ENCODE peak calls at places on chromosomes 4 and X, in ten cellular contexts. Q, E, L, P, C, O, B, K, T and Z are unnamed samples.

GRCh38 chr4:20764353-20764752 is 64.1 kb downstream of the PACRGL start:
- DNase-seq in Q (no peak), B (no peak), O (no peak), E (no peak), P (no peak), K (no peak), T (no peak), L (no peak), C (no peak), Z (no peak)

GRCh38 chrX:134158821-134159512 is 78.0 kb upstream of the CCDC160 start:
- DNase-seq in O (no peak), B (no peak), L (no peak), K (no peak), C (no peak), E (no peak), P (no peak), Q (no peak), T (no peak), Z (no peak)

GRCh38 chr4:144748814-144749555 is 103.0 kb downstream of the HHIP start:
- DNase-seq in L (no peak), Q (no peak), B (no peak), P (no peak), C (no peak), E (no peak), O (no peak), T (no peak), K (no peak), Z (no peak)

GRCh38 chrX:74295102-74295501 is 8.9 kb upstream of the ZCCHC13 start:
- DNase-seq in C (no peak), Q (no peak), T (no peak), B (no peak), L (no peak), K (no peak), E (no peak), O (no peak), P (no peak), Z (no peak)

GRCh38 chr4:40458109-40458508 is 123.0 kb downstream of the CHRNA9 start:
- DNase-seq in B (no peak), Q (no peak), E (no peak), O (no peak), T (no peak), K (no peak), C (no peak), P (no peak), L (no peak), Z (no peak)

GRCh38 chr4:17494258-17494657 is 17.6 kb downstream of the QDPR start:
- DNase-seq in K (no peak), C (no peak), B (no peak), T (no peak), P (no peak), O (no peak), L (peak; percentile 46), Q (no peak), E (no peak), Z (peak; percentile 52)

GRCh38 chr4:184815046-184815877 is 10.5 kb downstream of the ACSL1 start:
- DNase-seq in C (peak; percentile 83), K (peak; percentile 92), B (peak; percentile 84), E (peak; percentile 92), Q (no peak), T (no peak), P (peak; percentile 80), O (peak; percentile 78), L (peak; percentile 39), Z (no peak)

GRCh38 chrX:123731258-123731986 is 1.4 kb downstream of the THOC2 start:
- DNase-seq in L (peak; percentile 47), K (peak; percentile 50), T (peak; percentile 18), B (no peak), O (no peak), Q (no peak), C (no peak), E (no peak), P (no peak), Z (no peak)

GRCh38 chrX:131985526-131986049 is 37.5 kb upstream of the STK26 start:
- DNase-seq in B (no peak), Q (no peak), K (no peak), C (no peak), T (peak; percentile 36), E (no peak), O (no peak), P (no peak), L (no peak), Z (no peak)

DNA sequence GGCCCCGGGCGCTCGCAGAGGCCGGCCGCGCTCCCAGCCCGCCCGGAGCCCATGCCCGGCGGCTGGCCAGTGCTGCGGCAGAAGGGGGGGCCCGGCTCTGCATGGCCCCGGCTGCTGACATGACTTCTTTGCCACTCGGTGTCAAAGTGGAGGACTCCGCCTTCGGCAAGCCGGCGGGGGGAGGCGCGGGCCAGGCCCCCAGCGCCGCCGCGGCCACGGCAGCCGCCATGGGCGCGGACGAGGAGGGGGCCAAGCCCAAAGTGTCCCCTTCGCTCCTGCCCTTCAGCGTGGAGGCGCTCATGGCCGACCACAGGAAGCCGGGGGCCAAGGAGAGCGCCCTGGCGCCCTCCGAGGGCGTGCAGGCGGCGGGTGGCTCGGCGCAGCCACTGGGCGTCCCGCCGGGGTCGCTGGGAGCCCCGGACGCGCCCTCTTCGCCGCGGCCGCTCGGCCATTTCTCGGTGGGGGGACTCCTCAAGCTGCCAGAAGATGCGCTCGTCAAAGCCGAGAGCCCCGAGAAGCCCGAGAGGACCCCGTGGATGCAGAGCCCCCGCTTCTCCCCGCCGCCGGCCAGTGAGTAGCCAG is 425 bp downstream of the MSX1 start:
- DNase-seq in L (peak; percentile 13), K (no peak), Q (no peak), P (no peak), B (no peak), T (peak; percentile 21), O (no peak), E (no peak), C (no peak), Z (no peak)
- H3K27ac ChIP-seq in L (no peak overlapping the region), K (peak overlapping the region; percentile 36), Q (no peak overlapping the region), P (peak overlapping the region; percentile 85), B (peak overlapping the region; percentile 81), T (no peak overlapping the region), O (peak overlapping the region; percentile 15), E (no peak overlapping the region), C (peak overlapping the region; percentile 71), Z (no peak overlapping the region)

GRCh38 chr4:101175896-101176676 is 171.2 kb downstream of the PPP3CA start:
- DNase-seq in Q (no peak), O (peak; percentile 53), T (peak; percentile 58), K (peak; percentile 36), C (no peak), E (no peak), B (no peak), L (peak; percentile 68), P (no peak), Z (no peak)
- TF ChIP-seq POLR2AphosphoS5 in Q (no peak), O (peak; percentile 60), T (no peak), K (no peak), C (no peak), E (peak; percentile 49), B (no peak), L (no peak), P (peak; percentile 21), Z (no peak)

GRCh38 chr4:153000068-153000420 is 63.9 kb downstream of the FHDC1 start:
- DNase-seq in K (no peak), B (no peak), E (no peak), P (no peak), L (no peak), O (no peak), C (no peak), Q (no peak), T (no peak), Z (no peak)

GRCh38 chr4:152997771-152998487 is 61.8 kb downstream of the FHDC1 start:
- DNase-seq in O (no peak), T (no peak), C (peak; percentile 91), K (peak; percentile 57), Q (no peak), L (no peak), B (peak; percentile 55), P (no peak), E (no peak), Z (no peak)

GRCh38 chr4:152998861-152999260 is 62.7 kb downstream of the FHDC1 start:
- DNase-seq in C (no peak), L (no peak), Q (no peak), P (no peak), E (no peak), T (no peak), K (no peak), O (no peak), B (peak; percentile 66), Z (no peak)

GRCh38 chr4:153001626-153002025 is 65.5 kb downstream of the FHDC1 start:
- DNase-seq in P (no peak), Q (no peak), K (no peak), O (no peak), C (no peak), B (peak; percentile 62), T (no peak), L (no peak), E (no peak), Z (no peak)

GRCh38 chr4:152999376-153000067 is 63.4 kb downstream of the FHDC1 start:
- DNase-seq in K (no peak), L (no peak), T (no peak), Q (no peak), P (no peak), E (no peak), B (no peak), O (peak; percentile 59), C (no peak), Z (no peak)
- H3K27ac ChIP-seq in K (no peak overlapping the region), L (no peak overlapping the region), T (no peak overlapping the region), Q (no peak overlapping the region), P (no peak overlapping the region), E (no peak overlapping the region), B (peak overlapping the region; percentile 48), O (no peak overlapping the region), C (no peak overlapping the region), Z (no peak overlapping the region)

GRCh38 chr4:189832528-189832927 is 108.1 kb upstream of the FRG1 start:
- DNase-seq in Q (no peak), P (no peak), O (no peak), E (no peak), B (no peak), T (no peak), L (no peak), C (no peak), K (no peak), Z (no peak)

GRCh38 chr4:189838821-189839497 is 101.7 kb upstream of the FRG1 start:
- DNase-seq in L (no peak), E (no peak), O (no peak), B (no peak), T (no peak), C (no peak), K (no peak), Q (no peak), P (no peak), Z (no peak)

GRCh38 chr4:189835505-189835904 is 105.2 kb upstream of the FRG1 start:
- DNase-seq in B (no peak), K (no peak), P (no peak), T (no peak), C (no peak), L (peak; percentile 40), E (no peak), O (no peak), Q (no peak), Z (no peak)

GRCh38 chr4:189837462-189837861 is 103.2 kb upstream of the FRG1 start:
- DNase-seq in K (no peak), E (no peak), C (no peak), Q (no peak), T (no peak), P (no peak), B (no peak), L (no peak), O (no peak), Z (no peak)

DNA sequence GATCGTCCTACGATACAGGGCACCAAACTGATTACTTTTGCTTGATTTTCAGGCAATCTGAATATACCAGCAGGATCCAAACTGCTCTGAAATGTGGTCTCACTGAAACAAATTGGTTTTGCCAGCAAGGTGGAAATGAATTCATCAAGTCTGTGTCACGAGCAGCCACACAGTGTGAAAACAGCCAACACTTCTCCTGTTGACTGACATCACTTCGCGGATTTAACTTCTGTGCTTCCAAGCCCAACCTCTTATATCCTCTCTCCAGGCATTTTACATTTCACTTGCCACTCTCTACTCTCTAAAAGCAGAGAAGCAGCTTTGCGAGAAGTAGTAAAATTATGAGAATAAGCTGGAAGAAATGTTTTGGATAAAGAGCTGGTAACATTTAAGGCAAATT is 106.1 kb upstream of the FRG1 start:
- DNase-seq in C (no peak), B (no peak), O (no peak), L (no peak), E (no peak), P (no peak), Q (no peak), T (no peak), K (no peak), Z (no peak)
- TF ChIP-seq POLR2AphosphoS5 in C (no peak), B (no peak), O (no peak), L (no peak), E (no peak), P (no peak), Q (no peak), T (no peak), K (no peak), Z (no peak)